ENCODE peak calls at places on chromosome 5, in eight cellular contexts. One of them, this sample, is unnamed.
A peak's percentile ranks its signal among the peaks of the same experiment; 100 is the strongest.

GRCh38 chr5:58016329-58016728 is 443.6 kb downstream of the PLK2 start:
- DNase-seq in mucosa of descending colon: no peak
- DNase-seq in breast epithelium: no peak
- DNase-seq in DND-41: no peak
- DNase-seq in ovary: no peak
- DNase-seq in AG09309: peak; percentile 44
- DNase-seq in left ventricle myocardium inferior: no peak
- DNase-seq in pancreas: no peak
- DNase-seq in this sample: no peak

GRCh38 chr5:178433273-178433775 is 156.9 kb downstream of the COL23A1 start:
- DNase-seq in breast epithelium: no peak
- DNase-seq in ovary: no peak
- DNase-seq in left ventricle myocardium inferior: no peak
- DNase-seq in mucosa of descending colon: no peak
- DNase-seq in DND-41: no peak
- DNase-seq in pancreas: no peak
- DNase-seq in AG09309: no peak
- DNase-seq in this sample: no peak

GRCh38 chr5:169721771-169722170 is 84.7 kb downstream of the DOCK2 start:
- DNase-seq in ovary: no peak
- DNase-seq in left ventricle myocardium inferior: no peak
- DNase-seq in AG09309: no peak
- DNase-seq in breast epithelium: no peak
- DNase-seq in pancreas: no peak
- DNase-seq in mucosa of descending colon: no peak
- DNase-seq in DND-41: no peak
- DNase-seq in this sample: no peak

GRCh38 chr5:169088032-169088726 is 212.8 kb downstream of the SLIT3 start:
- DNase-seq in AG09309: no peak
- DNase-seq in mucosa of descending colon: no peak
- DNase-seq in pancreas: no peak
- DNase-seq in left ventricle myocardium inferior: no peak
- DNase-seq in DND-41: no peak
- DNase-seq in breast epithelium: no peak
- DNase-seq in ovary: no peak
- DNase-seq in this sample: no peak

GRCh38 chr5:39400711-39401385 is 23.9 kb downstream of the DAB2 start:
- DNase-seq in ovary: no peak
- DNase-seq in pancreas: no peak
- DNase-seq in DND-41: no peak
- DNase-seq in mucosa of descending colon: no peak
- DNase-seq in AG09309: no peak
- DNase-seq in breast epithelium: no peak
- DNase-seq in left ventricle myocardium inferior: no peak
- DNase-seq in this sample: no peak

GRCh38 chr5:112366987-112367386 is 52.1 kb downstream of the EPB41L4A start:
- DNase-seq in AG09309: no peak
- DNase-seq in mucosa of descending colon: no peak
- DNase-seq in DND-41: no peak
- DNase-seq in ovary: no peak
- DNase-seq in pancreas: no peak
- DNase-seq in left ventricle myocardium inferior: no peak
- DNase-seq in breast epithelium: no peak
- DNase-seq in this sample: peak; percentile 33

GRCh38 chr5:30930736-30931135 is 262.8 kb upstream of the CDH6 start:
- DNase-seq in ovary: no peak
- DNase-seq in DND-41: no peak
- DNase-seq in AG09309: no peak
- DNase-seq in pancreas: no peak
- DNase-seq in left ventricle myocardium inferior: no peak
- DNase-seq in mucosa of descending colon: no peak
- DNase-seq in breast epithelium: no peak
- DNase-seq in this sample: no peak

GRCh38 chr5:38207343-38207742 is 51.0 kb upstream of the EGFLAM start:
- DNase-seq in pancreas: no peak
- DNase-seq in AG09309: no peak
- DNase-seq in breast epithelium: no peak
- DNase-seq in left ventricle myocardium inferior: no peak
- DNase-seq in mucosa of descending colon: no peak
- DNase-seq in DND-41: no peak
- DNase-seq in ovary: no peak
- DNase-seq in this sample: no peak

GRCh38 chr5:72353046-72353445 is 32.9 kb downstream of the PTCD2 start:
- DNase-seq in mucosa of descending colon: no peak
- DNase-seq in pancreas: no peak
- DNase-seq in AG09309: peak; percentile 21
- DNase-seq in ovary: no peak
- DNase-seq in left ventricle myocardium inferior: no peak
- DNase-seq in DND-41: no peak
- DNase-seq in breast epithelium: no peak
- DNase-seq in this sample: no peak

GRCh38 chr5:57532513-57533497 is 50.2 kb upstream of the ACTBL2 start:
- DNase-seq in pancreas: no peak
- DNase-seq in left ventricle myocardium inferior: no peak
- DNase-seq in ovary: no peak
- DNase-seq in breast epithelium: no peak
- DNase-seq in DND-41: no peak
- DNase-seq in AG09309: no peak
- DNase-seq in mucosa of descending colon: no peak
- DNase-seq in this sample: no peak

GRCh38 chr5:143213231-143213850 is 190.1 kb downstream of the NR3C1 start:
- DNase-seq in DND-41: no peak
- DNase-seq in AG09309: no peak
- DNase-seq in mucosa of descending colon: no peak
- DNase-seq in breast epithelium: no peak
- DNase-seq in ovary: no peak
- DNase-seq in pancreas: no peak
- DNase-seq in left ventricle myocardium inferior: no peak
- DNase-seq in this sample: peak; percentile 89

GRCh38 chr5:161086456-161086855 is 234.4 kb upstream of the ATP10B start:
- DNase-seq in AG09309: peak; percentile 74
- DNase-seq in breast epithelium: no peak
- DNase-seq in mucosa of descending colon: no peak
- DNase-seq in ovary: no peak
- DNase-seq in left ventricle myocardium inferior: no peak
- DNase-seq in pancreas: no peak
- DNase-seq in DND-41: no peak
- DNase-seq in this sample: no peak

GRCh38 chr5:83474170-83474796 is 2.7 kb downstream of the VCAN start:
- DNase-seq in AG09309: peak; percentile 62
- DNase-seq in left ventricle myocardium inferior: peak; percentile 84
- DNase-seq in ovary: no peak
- DNase-seq in DND-41: no peak
- DNase-seq in mucosa of descending colon: peak; percentile 73
- DNase-seq in breast epithelium: peak; percentile 57
- DNase-seq in pancreas: peak; percentile 40
- DNase-seq in this sample: peak; percentile 82

GRCh38 chr5:65105301-65105700 is 336.6 kb downstream of the CWC27 start:
- DNase-seq in ovary: no peak
- DNase-seq in AG09309: no peak
- DNase-seq in breast epithelium: no peak
- DNase-seq in mucosa of descending colon: no peak
- DNase-seq in DND-41: no peak
- DNase-seq in left ventricle myocardium inferior: no peak
- DNase-seq in pancreas: no peak
- DNase-seq in this sample: peak; percentile 57

GRCh38 chr5:76820491-76820890 is 1.7 kb downstream of the F2RL1 start:
- DNase-seq in mucosa of descending colon: no peak
- DNase-seq in DND-41: no peak
- DNase-seq in AG09309: no peak
- DNase-seq in breast epithelium: no peak
- DNase-seq in pancreas: no peak
- DNase-seq in left ventricle myocardium inferior: no peak
- DNase-seq in ovary: no peak
- DNase-seq in this sample: no peak

GRCh38 chr5:9282211-9282610 is 263.7 kb downstream of the SEMA5A start:
- DNase-seq in left ventricle myocardium inferior: no peak
- DNase-seq in DND-41: no peak
- DNase-seq in breast epithelium: no peak
- DNase-seq in pancreas: no peak
- DNase-seq in mucosa of descending colon: no peak
- DNase-seq in ovary: no peak
- DNase-seq in AG09309: peak; percentile 46
- DNase-seq in this sample: no peak

GRCh38 chr5:36273809-36274526 is 27.7 kb downstream of the RANBP3L start:
- DNase-seq in AG09309: no peak
- DNase-seq in pancreas: no peak
- DNase-seq in left ventricle myocardium inferior: no peak
- DNase-seq in DND-41: no peak
- DNase-seq in ovary: no peak
- DNase-seq in breast epithelium: no peak
- DNase-seq in mucosa of descending colon: no peak
- DNase-seq in this sample: no peak

GRCh38 chr5:118243613-118244012 is 744.7 kb downstream of the DTWD2 start:
- DNase-seq in pancreas: no peak
- DNase-seq in mucosa of descending colon: no peak
- DNase-seq in ovary: no peak
- DNase-seq in AG09309: no peak
- DNase-seq in left ventricle myocardium inferior: no peak
- DNase-seq in DND-41: no peak
- DNase-seq in breast epithelium: no peak
- DNase-seq in this sample: no peak

DNA sequence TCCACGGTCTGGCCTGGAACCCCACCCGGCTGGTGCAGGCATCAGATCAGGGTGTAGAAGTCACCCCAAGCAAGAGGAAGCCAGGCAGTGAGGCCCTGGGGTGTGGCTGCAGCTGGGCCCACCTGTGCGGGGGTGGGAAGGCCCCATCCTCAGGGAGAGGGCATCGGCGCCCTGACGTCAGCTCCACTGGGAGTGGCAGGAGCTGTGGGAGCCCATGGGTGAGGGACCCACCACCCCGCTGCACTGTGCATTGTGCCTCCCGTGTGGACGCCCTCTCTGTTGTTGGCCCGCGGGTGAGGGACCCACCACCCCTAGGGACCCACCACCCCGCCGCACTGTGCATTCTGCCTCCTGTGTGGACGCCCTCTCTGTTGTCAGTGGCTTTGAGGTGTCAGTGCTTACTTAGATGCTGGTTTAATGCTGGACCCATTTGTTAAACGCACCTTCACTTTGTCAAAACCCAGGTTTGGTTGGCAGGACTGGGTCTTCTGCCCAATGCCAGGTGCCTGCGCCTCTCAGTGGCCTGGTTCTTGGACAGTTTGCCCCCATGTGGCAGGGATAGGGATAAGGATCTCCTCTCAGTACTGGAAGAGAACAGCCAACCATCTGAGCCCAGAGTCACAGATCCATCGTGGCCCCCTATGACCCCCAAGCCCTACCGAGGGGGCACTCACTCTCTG is 6.9 kb upstream of the EXOC3 start:
- DNase-seq in mucosa of descending colon: no peak
- DNase-seq in left ventricle myocardium inferior: no peak
- DNase-seq in AG09309: no peak
- DNase-seq in breast epithelium: peak; percentile 31
- DNase-seq in pancreas: no peak
- DNase-seq in ovary: no peak
- DNase-seq in DND-41: no peak
- DNase-seq in this sample: peak; percentile 43
- TF ChIP-seq CTCF in mucosa of descending colon: no peak
- TF ChIP-seq CTCF in left ventricle myocardium inferior: no peak
- TF ChIP-seq CTCF in AG09309: peak; percentile 51
- TF ChIP-seq CTCF in breast epithelium: no peak
- TF ChIP-seq CTCF in pancreas: no peak
- TF ChIP-seq CTCF in ovary: no peak
- TF ChIP-seq CTCF in DND-41: peak; percentile 47
- TF ChIP-seq CTCF in this sample: peak; percentile 25

GRCh38 chr5:110167384-110167783 is 477.7 kb downstream of the MAN2A1 start:
- DNase-seq in pancreas: no peak
- DNase-seq in DND-41: no peak
- DNase-seq in breast epithelium: no peak
- DNase-seq in left ventricle myocardium inferior: no peak
- DNase-seq in mucosa of descending colon: no peak
- DNase-seq in ovary: no peak
- DNase-seq in AG09309: no peak
- DNase-seq in this sample: no peak
- H3K4me3 ChIP-seq in pancreas: no peak overlapping the region
- H3K4me3 ChIP-seq in DND-41: no peak overlapping the region
- H3K4me3 ChIP-seq in breast epithelium: no peak overlapping the region
- H3K4me3 ChIP-seq in left ventricle myocardium inferior: no peak overlapping the region
- H3K4me3 ChIP-seq in mucosa of descending colon: no peak overlapping the region
- H3K4me3 ChIP-seq in ovary: no peak overlapping the region
- H3K4me3 ChIP-seq in AG09309: no peak overlapping the region
- H3K4me3 ChIP-seq in this sample: no peak overlapping the region

DNA sequence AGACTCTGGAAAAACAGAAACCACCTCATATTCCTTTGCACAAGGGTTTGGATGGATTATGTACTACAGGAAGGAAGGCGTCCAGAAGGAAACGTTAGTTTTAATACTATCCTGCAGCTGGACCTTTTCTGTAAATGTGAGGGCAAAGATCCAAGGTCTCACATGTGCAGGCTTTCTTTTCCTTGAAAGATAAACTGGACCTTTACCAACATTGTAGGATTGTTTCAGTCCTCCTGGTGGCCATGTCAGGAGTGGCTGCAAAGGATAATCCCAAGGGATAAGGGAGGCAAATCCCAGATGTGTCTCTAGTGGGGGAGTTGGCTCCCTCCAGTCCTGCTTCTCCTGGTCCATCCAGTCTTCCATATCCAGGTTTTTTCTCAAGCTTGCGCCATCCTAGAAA is 397.5 kb downstream of the HTR1A start:
- DNase-seq in AG09309: no peak
- DNase-seq in pancreas: no peak
- DNase-seq in breast epithelium: no peak
- DNase-seq in DND-41: no peak
- DNase-seq in ovary: no peak
- DNase-seq in mucosa of descending colon: no peak
- DNase-seq in left ventricle myocardium inferior: no peak
- DNase-seq in this sample: no peak
- TF ChIP-seq CTCF in AG09309: no peak
- TF ChIP-seq CTCF in pancreas: no peak
- TF ChIP-seq CTCF in breast epithelium: no peak
- TF ChIP-seq CTCF in DND-41: no peak
- TF ChIP-seq CTCF in ovary: no peak
- TF ChIP-seq CTCF in mucosa of descending colon: no peak
- TF ChIP-seq CTCF in left ventricle myocardium inferior: peak; percentile 37
- TF ChIP-seq CTCF in this sample: no peak

DNA sequence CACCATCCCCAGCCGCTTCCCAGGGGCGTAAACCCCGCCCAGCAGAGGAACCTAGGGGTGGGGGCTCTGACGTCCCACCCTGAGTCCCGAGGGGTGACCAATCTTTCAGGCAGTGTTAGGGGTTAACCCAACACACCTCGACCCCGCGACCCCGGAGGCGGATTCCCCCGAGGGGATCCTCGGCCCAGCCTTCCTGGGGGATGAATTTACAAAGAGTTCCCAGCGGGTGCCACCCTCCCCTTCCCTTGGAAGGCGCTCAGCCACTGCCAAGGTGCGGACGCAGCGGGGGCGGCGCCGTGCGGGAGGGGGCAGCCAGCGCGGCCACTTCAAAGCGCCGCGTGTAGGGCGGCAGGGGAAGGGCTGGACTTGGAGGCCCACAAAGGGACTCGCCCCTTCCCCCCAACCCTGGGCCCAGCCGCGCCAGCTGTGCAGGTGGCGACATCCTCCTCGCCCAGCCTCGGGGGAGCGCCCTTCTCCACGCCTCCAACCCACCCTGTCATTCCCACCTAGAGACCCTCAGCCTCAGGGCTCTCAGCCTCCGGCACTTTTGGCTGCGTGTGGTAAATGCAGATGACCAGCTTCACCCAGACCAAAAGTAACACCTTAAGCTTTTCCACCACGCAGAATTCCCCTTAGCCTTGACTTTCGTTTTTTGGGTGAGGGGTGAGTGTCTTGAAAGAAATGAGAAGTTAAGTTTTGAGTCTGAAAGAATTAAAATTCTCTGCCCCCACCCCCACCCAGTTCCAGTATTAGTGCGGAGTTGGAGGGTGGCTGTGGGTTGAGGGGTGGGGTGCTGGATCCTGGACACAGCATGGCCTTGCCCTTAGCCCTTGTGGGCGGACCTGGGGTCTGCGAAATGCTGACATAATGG is 43.3 kb upstream of the TCF7 start:
- DNase-seq in DND-41: no peak
- DNase-seq in breast epithelium: no peak
- DNase-seq in AG09309: no peak
- DNase-seq in ovary: no peak
- DNase-seq in pancreas: peak; percentile 33
- DNase-seq in mucosa of descending colon: peak; percentile 39
- DNase-seq in left ventricle myocardium inferior: no peak
- DNase-seq in this sample: peak; percentile 73
- H3K4me3 ChIP-seq in DND-41: no peak overlapping the region
- H3K4me3 ChIP-seq in breast epithelium: peak overlapping the region; percentile 54
- H3K4me3 ChIP-seq in AG09309: peak overlapping the region; percentile 40
- H3K4me3 ChIP-seq in ovary: no peak overlapping the region
- H3K4me3 ChIP-seq in pancreas: peak overlapping the region; percentile 37
- H3K4me3 ChIP-seq in mucosa of descending colon: no peak overlapping the region
- H3K4me3 ChIP-seq in left ventricle myocardium inferior: peak overlapping the region; percentile 59
- H3K4me3 ChIP-seq in this sample: peak overlapping the region; percentile 50